ENCODE peak calls at places on chromosomes 12 and 14, in nine cellular contexts. W is psoas muscle; V is AG10803; R is CD8-positive, alpha-beta T cell; Q is AG04450; T is fibroblast of the aortic adventitia; U is foreskin fibroblast; S is fibroblast of lung; M is upper lobe of right lung. Z is an unnamed sample.

GRCh38 chr14:59679872-59680271 is 103.3 kb upstream of the CCDC175 start:
- DNase-seq in W (no peak), V (peak), R (no peak), Q (no peak), T (peak), U (no peak), S (no peak), M (no peak), Z (no peak)

GRCh38 chr14:95620659-95621059 is 65.6 kb upstream of the TCL1B start:
- DNase-seq in W (no peak), V (no peak), R (no peak), Q (no peak), T (no peak), U (no peak), S (no peak), M (no peak), Z (peak)

GRCh38 chr14:93984070-93984469 is 7.7 kb upstream of the ASB2 start:
- DNase-seq in W (peak), V (peak), R (no peak), Q (peak), T (peak), U (no peak), S (no peak), M (no peak), Z (no peak)

GRCh38 chr14:64804754-64805260 is 74.9 kb downstream of the SPTB start:
- DNase-seq in W (no peak), V (no peak), R (no peak), Q (no peak), T (no peak), U (no peak), S (no peak), M (peak), Z (no peak)

GRCh38 chr14:29311983-29312382 is 545.4 kb downstream of the FOXG1 start:
- DNase-seq in W (no peak), V (peak), R (no peak), Q (no peak), T (no peak), U (peak), S (no peak), M (no peak), Z (peak)

GRCh38 chr14:61647704-61648103 is 47.6 kb upstream of the HIF1A start:
- DNase-seq in W (no peak), V (no peak), R (no peak), Q (no peak), T (no peak), U (no peak), S (no peak), M (no peak), Z (no peak)

GRCh38 chr14:100850841-100851585 is 25.1 kb downstream of the MEG3 start:
- DNase-seq in W (peak), V (no peak), R (peak), Q (no peak), T (no peak), U (no peak), S (no peak), M (peak), Z (no peak)

GRCh38 chr14:95784137-95784536 is 70.2 kb upstream of the TCL1A start:
- DNase-seq in W (no peak), V (peak), R (no peak), Q (no peak), T (peak), U (peak), S (peak), M (no peak), Z (peak)

GRCh38 chr12:93315907-93316622 is 61.7 kb upstream of the NUDT4 start:
- DNase-seq in W (no peak), V (no peak), R (no peak), Q (no peak), T (peak), U (no peak), S (no peak), M (no peak), Z (peak)
- H3K4me3 ChIP-seq in W (no peak), V (no peak), R (no peak), Q (no peak), T (no peak), U (no peak), S (no peak), M (no peak), Z (no peak)

DNA sequence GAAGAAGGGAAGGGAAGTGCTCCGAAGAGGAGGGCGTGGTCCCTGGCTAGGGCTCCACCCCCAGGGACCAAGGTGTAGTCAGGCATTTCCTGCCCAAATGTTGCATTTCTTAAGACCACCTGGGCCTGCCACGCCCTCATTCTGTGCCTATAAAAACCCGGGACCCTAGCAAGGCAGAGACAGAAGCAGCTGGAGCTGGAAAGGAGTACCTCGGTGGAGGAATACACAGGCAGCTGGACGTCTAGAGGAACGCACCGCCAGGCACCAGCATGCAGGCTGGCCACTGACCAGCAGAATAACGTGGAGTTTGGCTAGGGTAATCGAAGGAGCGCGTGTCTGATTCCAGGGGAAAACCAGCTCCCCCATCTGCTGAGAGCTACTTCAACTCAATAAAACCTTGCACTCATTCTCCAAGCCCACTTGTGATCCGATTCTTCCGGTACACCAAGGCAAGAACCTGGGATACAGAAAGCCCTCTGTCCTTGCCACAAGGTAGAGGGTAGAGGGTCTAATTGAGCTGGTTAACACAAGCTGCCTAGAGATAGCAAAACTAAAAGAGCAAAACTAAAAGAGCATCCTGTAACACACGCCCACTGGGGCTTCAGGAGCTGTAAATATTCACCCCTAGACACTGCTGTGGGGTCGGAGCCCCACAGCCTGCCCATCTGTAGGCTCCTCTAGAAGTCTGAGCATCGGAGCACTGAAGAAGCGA is 21.0 kb downstream of the CFL2 start:
- DNase-seq in W (peak), V (no peak), R (peak), Q (no peak), T (peak), U (no peak), S (no peak), M (peak), Z (no peak)
- H3K4me3 ChIP-seq in W (peak), V (no peak), R (no peak), Q (no peak), T (peak), U (no peak), S (no peak), M (peak), Z (peak)

DNA sequence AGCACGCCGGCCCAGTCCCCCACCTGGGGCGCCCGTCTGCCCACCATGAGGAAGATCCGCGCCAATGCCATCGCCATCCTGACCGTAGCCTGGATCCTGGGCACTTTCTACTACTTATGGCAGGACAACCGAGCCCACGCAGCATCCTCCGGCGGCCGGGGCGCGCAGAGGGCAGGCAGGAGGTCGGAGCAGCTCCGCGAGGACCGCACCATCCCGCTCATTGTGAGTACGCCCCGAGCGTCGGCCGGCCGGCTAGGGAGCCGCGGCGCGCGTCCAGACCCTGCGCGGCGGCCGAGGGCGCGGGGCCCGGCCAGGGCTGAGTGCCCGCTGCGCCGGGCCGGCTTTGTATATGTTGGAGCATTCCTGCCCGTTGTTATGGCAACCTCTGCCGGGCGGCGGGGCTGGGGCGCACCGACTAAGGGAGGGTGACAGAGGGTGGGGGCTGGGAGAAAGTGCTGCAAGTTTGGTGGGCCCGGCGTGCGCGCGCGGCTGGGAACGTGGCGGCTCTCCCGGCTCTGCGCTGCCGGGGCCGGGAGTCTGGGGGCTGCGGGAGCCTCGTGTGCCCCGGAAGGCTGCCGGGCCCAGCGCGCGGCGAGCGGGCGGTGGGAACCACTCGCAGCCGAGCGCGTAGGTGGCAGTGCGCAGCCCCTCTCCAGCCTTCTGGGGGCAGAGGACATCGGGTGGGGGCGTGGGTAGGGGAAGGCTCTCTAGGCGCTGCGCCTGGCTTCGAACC is 454 bp downstream of the GALNT16 start:
- DNase-seq in W (peak), V (no peak), R (no peak), Q (no peak), T (no peak), U (no peak), S (peak), M (no peak), Z (no peak)
- H3K4me3 ChIP-seq in W (peak), V (peak), R (peak), Q (peak), T (peak), U (peak), S (peak), M (peak), Z (peak)

GRCh38 chr12:74889073-74889472 is 320.6 kb downstream of the KCNC2 start:
- DNase-seq in W (no peak), V (no peak), R (no peak), Q (no peak), T (no peak), U (no peak), S (no peak), M (no peak), Z (no peak)
- H3K4me3 ChIP-seq in W (no peak), V (no peak), R (no peak), Q (no peak), T (no peak), U (no peak), S (no peak), M (no peak), Z (no peak)

GRCh38 chr12:29427964-29428363 is 47.0 kb upstream of the ERGIC2 start:
- DNase-seq in W (no peak), V (no peak), R (no peak), Q (no peak), T (peak), U (no peak), S (no peak), M (no peak), Z (no peak)
- H3K4me3 ChIP-seq in W (no peak), V (no peak), R (no peak), Q (no peak), T (no peak), U (no peak), S (no peak), M (no peak), Z (no peak)

GRCh38 chr12:94207467-94208432 is 59.4 kb downstream of the PLXNC1 start:
- DNase-seq in W (no peak), V (no peak), R (peak), Q (no peak), T (peak), U (no peak), S (peak), M (no peak), Z (peak)

GRCh38 chr12:94209240-94209639 is 60.9 kb downstream of the PLXNC1 start:
- DNase-seq in W (no peak), V (no peak), R (no peak), Q (no peak), T (no peak), U (no peak), S (no peak), M (no peak), Z (no peak)

GRCh38 chr12:94211011-94211410 is 62.6 kb downstream of the PLXNC1 start:
- DNase-seq in W (no peak), V (no peak), R (no peak), Q (no peak), T (no peak), U (no peak), S (no peak), M (no peak), Z (no peak)

GRCh38 chr12:94206886-94207285 is 58.5 kb downstream of the PLXNC1 start:
- DNase-seq in W (no peak), V (no peak), R (no peak), Q (no peak), T (no peak), U (no peak), S (peak), M (no peak), Z (no peak)

GRCh38 chr12:94208433-94208921 is 60.1 kb downstream of the PLXNC1 start:
- DNase-seq in W (no peak), V (no peak), R (peak), Q (no peak), T (no peak), U (no peak), S (no peak), M (no peak), Z (peak)
- H3K4me3 ChIP-seq in W (peak), V (no peak), R (peak), Q (no peak), T (no peak), U (no peak), S (no peak), M (no peak), Z (no peak)

DNA sequence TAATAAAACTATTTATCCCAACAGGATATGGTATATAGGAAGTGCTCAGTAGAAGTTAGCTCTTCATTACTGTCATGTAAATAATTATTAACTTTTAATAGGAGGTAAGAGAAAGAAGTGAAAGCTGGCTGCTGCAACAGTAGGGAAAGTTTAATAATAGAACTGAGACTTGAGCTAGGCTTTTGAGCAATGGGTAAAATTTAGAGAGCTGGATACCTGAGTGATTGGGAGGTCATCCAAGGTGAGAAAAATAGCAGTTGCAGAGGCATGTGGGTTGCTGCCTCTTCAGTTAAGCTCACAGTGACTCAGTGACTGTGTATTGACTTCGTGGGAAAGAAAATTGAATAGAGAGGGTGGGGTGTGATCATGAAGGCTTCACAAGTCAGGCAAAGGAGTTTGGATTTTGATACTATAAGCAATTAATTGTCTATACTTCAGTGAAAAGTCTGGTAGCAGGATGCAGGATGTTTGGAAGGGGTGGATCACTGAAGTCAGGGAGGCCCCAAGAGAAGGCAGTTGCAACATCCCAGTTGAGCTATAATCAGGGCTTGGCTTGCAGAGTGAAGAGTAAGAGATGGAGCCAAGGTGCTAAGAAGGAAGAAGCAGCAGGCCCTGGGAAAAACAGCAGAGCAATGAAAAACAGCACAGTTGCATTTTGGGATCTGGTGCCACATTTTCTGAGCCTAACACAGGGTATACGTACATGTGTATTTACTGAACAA is 172.0 kb upstream of the FRMD6 start:
- DNase-seq in W (no peak), V (peak), R (no peak), Q (no peak), T (peak), U (peak), S (peak), M (no peak), Z (peak)
- H3K4me3 ChIP-seq in W (no peak), V (no peak), R (no peak), Q (no peak), T (no peak), U (no peak), S (no peak), M (no peak), Z (no peak)

DNA sequence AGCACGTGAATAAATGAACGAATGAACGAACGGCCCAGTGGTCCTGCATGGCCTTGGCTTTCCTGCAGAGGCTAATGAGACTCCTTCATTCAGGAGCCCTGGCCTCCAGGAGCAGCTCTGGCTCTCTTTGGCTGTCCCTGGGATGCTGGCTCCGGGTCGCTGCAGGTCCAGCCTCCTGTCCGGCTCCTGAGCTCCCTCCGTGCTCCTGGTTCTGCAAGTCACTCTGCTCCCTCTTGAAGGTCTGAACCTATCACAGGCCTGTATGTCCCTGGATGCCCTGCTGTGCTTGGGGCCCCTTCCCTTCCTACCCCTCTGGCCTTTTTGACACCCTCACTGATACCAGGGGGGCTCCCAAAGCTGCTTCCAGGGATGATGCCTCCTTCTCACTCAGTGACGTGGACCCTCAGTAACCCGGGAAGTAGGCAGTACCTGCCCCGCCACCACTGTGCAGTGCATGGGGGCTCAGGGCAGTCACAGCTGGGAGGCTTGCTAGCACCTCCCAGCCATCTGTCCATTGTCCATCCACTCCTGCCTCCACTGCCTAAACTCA is 133.7 kb upstream of the C14orf180 start:
- DNase-seq in W (no peak), V (no peak), R (no peak), Q (no peak), T (no peak), U (no peak), S (no peak), M (peak), Z (no peak)
- H3K4me3 ChIP-seq in W (no peak), V (no peak), R (no peak), Q (no peak), T (no peak), U (no peak), S (no peak), M (no peak), Z (no peak)

DNA sequence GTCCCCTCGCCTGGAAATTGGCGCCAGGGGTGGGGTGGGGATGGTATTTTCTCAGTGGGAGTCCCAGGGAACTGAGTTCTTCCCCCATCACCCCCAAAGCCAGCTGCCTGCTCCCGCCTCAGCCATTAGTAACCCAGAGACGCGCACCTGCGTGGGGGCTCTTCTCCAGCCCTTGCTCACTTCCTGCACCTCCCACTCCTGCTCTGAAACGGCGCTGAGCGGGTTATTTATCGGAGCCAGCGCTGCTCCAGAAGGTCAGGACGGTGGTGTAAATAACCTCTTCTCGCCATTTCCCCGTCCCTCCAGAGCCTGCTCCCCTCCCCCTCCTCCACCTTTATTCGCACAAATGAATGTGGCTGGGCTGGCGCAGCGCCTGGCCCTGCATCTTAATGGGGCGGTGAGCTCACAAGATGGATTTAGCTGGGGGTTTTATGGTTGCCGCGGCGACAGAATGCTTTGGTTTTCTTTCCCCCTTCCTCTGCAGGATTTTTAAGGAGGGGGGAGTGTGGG is 12.2 kb downstream of the GPR84 start:
- DNase-seq in W (peak), V (peak), R (peak), Q (no peak), T (peak), U (peak), S (peak), M (peak), Z (peak)
- H3K4me3 ChIP-seq in W (peak), V (peak), R (peak), Q (peak), T (no peak), U (peak), S (no peak), M (no peak), Z (no peak)

GRCh38 chr12:132886529-132887477 is 602 bp downstream of the CHFR start:
- DNase-seq in W (no peak), V (peak), R (no peak), Q (no peak), T (peak), U (no peak), S (peak), M (no peak), Z (no peak)

GRCh38 chr12:132887513-132888341 is at the start of gene CHFR:
- DNase-seq in W (peak), V (peak), R (peak), Q (peak), T (peak), U (peak), S (peak), M (peak), Z (peak)

GRCh38 chr12:132888852-132889251 is 1.4 kb upstream of the CHFR start:
- DNase-seq in W (no peak), V (no peak), R (no peak), Q (no peak), T (no peak), U (no peak), S (no peak), M (no peak), Z (no peak)
- H3K4me3 ChIP-seq in W (peak), V (no peak), R (no peak), Q (no peak), T (no peak), U (no peak), S (no peak), M (no peak), Z (no peak)

Z was measured in fibroblast of mammary gland.